ENCODE peak calls at places on chromosomes 13 and 19, in five cellular contexts. G is heart right ventricle, L is IMR-90, T is hepatocyte, Z is neural progenitor cell. S is an unnamed sample.
A peak's percentile ranks its signal among the peaks of the same experiment; 100 is the strongest.

GRCh38 chr19:58538257-58539168 is 5.4 kb upstream of the TRIM28 start:
- DNase-seq in Z (peak; percentile 92), T (peak; percentile 83), G (peak; percentile 54), L (no peak), S (no peak)

GRCh38 chr13:75303295-75303694 is 178.7 kb downstream of the TBC1D4 start:
- DNase-seq in L (no peak), Z (no peak), G (no peak), T (no peak), S (no peak)

GRCh38 chr19:28609091-28609755 is 603.7 kb downstream of the UQCRFS1 start:
- DNase-seq in G (no peak), T (no peak), Z (no peak), L (no peak), S (no peak)

GRCh38 chr13:48159436-48160225 is 64.7 kb upstream of the MED4 start:
- DNase-seq in G (no peak), L (no peak), Z (no peak), T (no peak), S (no peak)

GRCh38 chr19:281992-282391 is 9.2 kb downstream of the PLPP2 start:
- DNase-seq in Z (peak; percentile 31), T (no peak), G (no peak), L (no peak), S (no peak)

GRCh38 chr13:45807520-45808099 is 43.9 kb downstream of the SIAH3 start:
- DNase-seq in L (peak; percentile 17), T (peak; percentile 56), G (no peak), Z (peak; percentile 62), S (peak; percentile 33)

GRCh38 chr13:112752711-112753541 is 63.1 kb downstream of the ATP11A start:
- DNase-seq in L (no peak), Z (no peak), T (no peak), G (no peak), S (no peak)

GRCh38 chr13:102587916-102588315 is 8.9 kb upstream of the TPP2 start:
- DNase-seq in G (no peak), L (no peak), Z (no peak), T (no peak), S (no peak)

GRCh38 chr19:3225677-3226093 is 1.2 kb downstream of the CELF5 start:
- DNase-seq in T (no peak), L (no peak), G (no peak), Z (no peak), S (no peak)

GRCh38 chr19:17105548-17105947 is 30.0 kb downstream of the MYO9B start:
- DNase-seq in Z (no peak), L (no peak), G (no peak), T (no peak), S (no peak)

GRCh38 chr19:53504903-53505302 is 33.0 kb upstream of the ZNF331 start:
- DNase-seq in G (no peak), Z (no peak), T (peak; percentile 61), L (no peak), S (no peak)

GRCh38 chr19:1417145-1417544 is 9.8 kb downstream of the DAZAP1 start:
- DNase-seq in T (no peak), Z (no peak), G (no peak), L (peak; percentile 64), S (peak; percentile 69)

GRCh38 chr19:52716578-52716977 is 18.3 kb downstream of the ZNF611 start:
- DNase-seq in G (no peak), L (no peak), Z (peak; percentile 41), T (no peak), S (no peak)

GRCh38 chr19:38921420-38922274 is 8.9 kb downstream of the SARS2 start:
- DNase-seq in G (no peak), Z (no peak), L (no peak), T (no peak), S (no peak)

GRCh38 chr13:38348890-38349289 is 761 bp upstream of the UFM1 start:
- DNase-seq in Z (no peak), L (peak; percentile 40), G (no peak), T (peak; percentile 51), S (no peak)

GRCh38 chr19:18487576-18488402 is 34.1 kb downstream of the ELL start:
- DNase-seq in L (no peak), G (no peak), Z (no peak), T (no peak), S (no peak)

GRCh38 chr19:17645339-17645963 is 42.7 kb downstream of the UNC13A start:
- DNase-seq in L (no peak), G (no peak), T (no peak), Z (no peak), S (no peak)

GRCh38 chr19:53328967-53329366 is 4.6 kb upstream of the ZNF845 start:
- DNase-seq in G (peak; percentile 66), Z (no peak), T (no peak), L (peak; percentile 4), S (peak; percentile 19)

GRCh38 chr13:114069376-114070097 is 62.9 kb downstream of the RASA3 start:
- DNase-seq in L (no peak), G (no peak), Z (no peak), T (no peak), S (no peak)

GRCh38 chr19:3612901-3613741 is 6.4 kb upstream of the TBXA2R start:
- DNase-seq in L (no peak), Z (peak; percentile 42), G (peak; percentile 15), T (no peak), S (no peak)

GRCh38 chr19:1422943-1423342 is 15.3 kb upstream of the RPS15 start:
- DNase-seq in T (no peak), Z (no peak), G (no peak), L (no peak), S (no peak)

GRCh38 chr13:80524447-80525215 is 183.7 kb upstream of the SPRY2 start:
- DNase-seq in T (no peak), Z (no peak), L (no peak), G (no peak), S (no peak)

GRCh38 chr13:48412881-48413351 is at the start of gene LPAR6:
- DNase-seq in G (no peak), Z (peak; percentile 13), T (peak; percentile 64), L (peak; percentile 73), S (peak; percentile 4)

GRCh38 chr13:107713314-107713713 is 502.0 kb downstream of the LIG4 start:
- DNase-seq in L (no peak), G (no peak), T (no peak), Z (no peak), S (no peak)

GRCh38 chr13:113472355-113473025 is 18.0 kb downstream of the DCUN1D2 start:
- DNase-seq in G (no peak), Z (no peak), T (no peak), L (no peak), S (no peak)

GRCh38 chr13:88526186-88526852 is 855.1 kb downstream of the SLITRK5 start:
- DNase-seq in G (no peak), L (no peak), T (no peak), Z (peak; percentile 60), S (peak; percentile 84)

GRCh38 chr13:44899967-44900366 is 89.3 kb downstream of the NUFIP1 start:
- DNase-seq in L (no peak), G (no peak), T (no peak), Z (no peak), S (peak; percentile 59)

GRCh38 chr19:47069795-47070194 is 21.4 kb upstream of the TMEM160 start:
- DNase-seq in L (no peak), Z (no peak), T (no peak), G (no peak), S (no peak)

GRCh38 chr13:111116830-111117229 is 1.7 kb downstream of the ARHGEF7 start:
- DNase-seq in T (no peak), L (peak; percentile 14), Z (no peak), G (no peak), S (no peak)

GRCh38 chr13:106373304-106373988 is 162.0 kb downstream of the EFNB2 start:
- DNase-seq in L (no peak), Z (no peak), G (no peak), T (no peak), S (no peak)
- H3K4me3 ChIP-seq in L (no peak overlapping the region), Z (no peak overlapping the region), G (no peak overlapping the region), T (no peak overlapping the region), S (no peak overlapping the region)

DNA sequence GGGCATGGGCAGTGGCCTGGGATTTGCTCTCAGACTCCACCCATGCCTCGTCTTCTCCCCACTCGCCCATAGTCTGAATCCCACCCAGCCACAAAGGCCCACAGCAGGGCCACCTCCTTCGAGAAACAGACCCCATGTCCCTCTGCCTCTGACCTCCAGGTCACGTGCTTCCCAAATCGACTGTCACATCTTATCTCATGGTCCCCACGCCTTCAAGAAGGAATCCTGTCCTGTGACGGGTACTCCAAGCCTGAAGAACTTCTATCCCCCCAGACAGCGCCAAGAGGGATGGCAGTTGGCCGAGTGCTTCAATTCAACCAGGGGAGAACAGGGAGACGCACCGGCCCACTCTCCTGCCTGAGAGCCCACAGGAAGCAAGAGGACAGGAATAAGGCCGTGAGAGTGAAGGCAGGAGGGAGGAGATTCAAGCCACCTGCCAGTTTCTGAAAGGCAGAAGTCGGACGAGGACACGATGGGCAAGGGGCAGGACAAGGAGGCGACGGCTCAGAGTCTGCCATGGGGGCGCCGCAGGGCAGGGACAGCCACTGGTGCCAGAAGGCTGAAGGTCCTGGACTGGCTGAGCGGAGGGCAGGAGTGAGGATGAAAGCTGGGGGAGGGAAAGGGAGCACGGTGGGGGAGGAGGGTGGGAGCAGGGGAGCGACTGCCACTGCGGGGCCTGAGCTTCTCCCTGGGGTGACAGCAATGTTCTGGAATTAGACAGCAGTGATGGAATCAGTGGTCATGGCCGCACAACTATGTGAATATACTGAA is 16.3 kb downstream of the MLLT1 start:
- DNase-seq in L (peak; percentile 38), T (no peak), G (no peak), Z (no peak), S (no peak)
- H3K36me3 ChIP-seq in L (peaks cover 55% of the 10 kb centered on the region), T (no peaks in the 10 kb centered on the region), G (peaks cover 93% of the 10 kb centered on the region), Z (no peaks in the 10 kb centered on the region), S (peaks cover 17% of the 10 kb centered on the region)

GRCh38 chr13:78137404-78138142 is 218.9 kb upstream of the EDNRB start:
- DNase-seq in G (no peak), L (peak; percentile 72), T (peak; percentile 82), Z (peak; percentile 84), S (peak; percentile 93)
- H3K4me3 ChIP-seq in G (no peak overlapping the region), L (no peak overlapping the region), T (no peak overlapping the region), Z (no peak overlapping the region), S (no peak overlapping the region)

DNA sequence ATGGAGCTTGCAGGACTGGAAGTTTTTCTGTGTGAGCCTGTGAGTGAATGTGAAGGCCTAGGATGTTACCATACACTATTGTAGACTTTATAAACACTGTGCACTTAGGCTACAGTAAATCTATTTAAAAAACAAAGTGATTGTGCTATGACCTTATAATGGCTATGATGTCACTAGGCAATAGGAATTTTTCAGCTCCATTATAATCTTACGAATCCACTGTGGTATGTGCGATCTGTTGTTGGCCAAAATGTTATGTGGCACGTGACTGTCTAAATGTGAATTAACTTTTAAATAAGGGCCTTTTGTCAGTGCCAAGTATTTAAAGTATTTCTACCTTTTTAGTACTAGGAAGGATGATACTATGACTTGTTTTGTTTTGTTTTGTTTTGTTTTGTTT is 54.9 kb downstream of the DPY19L3 start:
- DNase-seq in L (no peak), T (no peak), Z (no peak), G (no peak), S (no peak)
- H3K36me3 ChIP-seq in L (peaks cover 25% of the 10 kb centered on the region), T (no peaks in the 10 kb centered on the region), Z (peaks cover 3% of the 10 kb centered on the region), G (peaks cover 38% of the 10 kb centered on the region), S (peaks cover 41% of the 10 kb centered on the region)